ENCODE peak calls at places on chromosomes 1 and 21, in nine cellular contexts. Y is lower leg skin; O is activated CD4-positive, CD25-positive, alpha-beta regulatory T cell; M is keratinocyte; T is NCI-H460; H is K562; P is H4; S is tibial artery; F is activated CD8-positive, alpha-beta memory T cell treated with anti-CD3 and anti-CD28 coated beads for 48 hours. J is an unnamed sample.

GRCh38 chr1:82775402-82776000 is 974.8 kb downstream of the ADGRL2 start:
- DNase-seq in Y (no peak), O (no peak), M (no peak), T (peak), H (peak), P (peak), S (no peak), F (no peak), J (no peak)

GRCh38 chr1:23362218-23362713 is 7.4 kb downstream of the ZNF436 start:
- DNase-seq in Y (no peak), O (no peak), M (no peak), T (no peak), H (no peak), P (no peak), S (no peak), F (no peak), J (no peak)

GRCh38 chr21:38918629-38919346 is 113.1 kb downstream of the ETS2 start:
- DNase-seq in Y (no peak), O (no peak), M (no peak), T (no peak), H (no peak), P (no peak), S (no peak), F (no peak), J (no peak)

GRCh38 chr1:200118779-200119505 is 91.4 kb downstream of the NR5A2 start:
- DNase-seq in Y (no peak), O (no peak), M (no peak), T (no peak), H (no peak), P (no peak), S (no peak), F (no peak), J (no peak)

GRCh38 chr1:169005776-169006175 is 100.7 kb upstream of the ATP1B1 start:
- DNase-seq in Y (no peak), O (no peak), M (no peak), T (no peak), H (no peak), P (no peak), S (no peak), F (no peak), J (no peak)

GRCh38 chr21:19034041-19034440 is 630.5 kb upstream of the TMPRSS15 start:
- DNase-seq in Y (no peak), O (no peak), M (no peak), T (no peak), H (no peak), P (no peak), S (no peak), F (no peak), J (no peak)

GRCh38 chr1:186042216-186042615 is 308.0 kb downstream of the HMCN1 start:
- DNase-seq in Y (no peak), O (no peak), M (no peak), T (no peak), H (no peak), P (no peak), S (no peak), F (no peak), J (no peak)

GRCh38 chr1:229768232-229768631 is 142.2 kb downstream of the URB2 start:
- DNase-seq in Y (no peak), O (no peak), M (no peak), T (no peak), H (no peak), P (no peak), S (no peak), F (no peak), J (no peak)

GRCh38 chr1:54937469-54937868 is 43.0 kb upstream of the TMEM61 start:
- DNase-seq in Y (no peak), O (no peak), M (no peak), T (no peak), H (no peak), P (no peak), S (no peak), F (no peak), J (no peak)

GRCh38 chr1:56709269-56709880 is 64.3 kb downstream of the PRKAA2 start:
- DNase-seq in Y (no peak), O (no peak), M (no peak), T (peak), H (peak), P (peak), S (no peak), F (no peak), J (no peak)

GRCh38 chr1:17914142-17914541 is 159.0 kb downstream of the ACTL8 start:
- DNase-seq in Y (no peak), O (no peak), M (no peak), T (no peak), H (no peak), P (no peak), S (peak), F (no peak), J (no peak)

GRCh38 chr1:65066766-65067490 is 81.1 kb upstream of the AK4 start:
- DNase-seq in Y (peak), O (peak), M (no peak), T (peak), H (peak), P (peak), S (peak), F (peak), J (peak)

GRCh38 chr21:42384999-42385398 is 10.9 kb downstream of the TMPRSS3 start:
- DNase-seq in Y (no peak), O (no peak), M (no peak), T (no peak), H (no peak), P (no peak), S (no peak), F (no peak), J (no peak)

GRCh38 chr1:153699116-153699515 is 20.6 kb downstream of the NPR1 start:
- DNase-seq in Y (no peak), O (no peak), M (no peak), T (no peak), H (no peak), P (no peak), S (no peak), F (no peak), J (peak)

GRCh38 chr21:38380391-38381137 is 117.7 kb downstream of the ERG start:
- DNase-seq in Y (no peak), O (no peak), M (no peak), T (no peak), H (no peak), P (no peak), S (no peak), F (no peak), J (no peak)

GRCh38 chr1:67838180-67838912 is 5.1 kb upstream of the GNG12 start:
- DNase-seq in Y (no peak), O (no peak), M (no peak), T (no peak), H (no peak), P (peak), S (no peak), F (no peak), J (no peak)

GRCh38 chr1:94542088-94542671 is 621 bp upstream of the F3 start:
- DNase-seq in Y (peak), O (no peak), M (no peak), T (no peak), H (no peak), P (no peak), S (no peak), F (peak), J (no peak)

GRCh38 chr1:201361652-201362504 is 15.6 kb downstream of the TNNT2 start:
- DNase-seq in Y (no peak), O (no peak), M (no peak), T (peak), H (peak), P (peak), S (no peak), F (no peak), J (no peak)

GRCh38 chr1:203669739-203670138 is 43.1 kb downstream of the ATP2B4 start:
- DNase-seq in Y (no peak), O (no peak), M (no peak), T (no peak), H (no peak), P (peak), S (no peak), F (no peak), J (peak)

GRCh38 chr1:200332716-200333115 is 77.1 kb downstream of the ZNF281 start:
- DNase-seq in Y (no peak), O (no peak), M (no peak), T (no peak), H (no peak), P (no peak), S (no peak), F (no peak), J (no peak)

GRCh38 chr1:157678721-157679120 is 21.8 kb downstream of the FCRL3 start:
- DNase-seq in Y (no peak), O (no peak), M (no peak), T (no peak), H (no peak), P (no peak), S (no peak), F (no peak), J (no peak)

GRCh38 chr1:205662135-205662725 is 18.1 kb downstream of the SLC45A3 start:
- DNase-seq in Y (no peak), O (no peak), M (no peak), T (no peak), H (no peak), P (no peak), S (no peak), F (no peak), J (no peak)

GRCh38 chr21:44910229-44911065 is 10.3 kb downstream of the ITGB2 start:
- DNase-seq in Y (no peak), O (no peak), M (no peak), T (no peak), H (no peak), P (no peak), S (no peak), F (no peak), J (no peak)

GRCh38 chr1:23751050-23751814 is 8.0 kb downstream of the ELOA start:
- DNase-seq in Y (no peak), O (no peak), M (no peak), T (peak), H (peak), P (peak), S (no peak), F (no peak), J (no peak)

GRCh38 chr1:85584264-85584781 is 3.8 kb downstream of the CCN1 start:
- DNase-seq in Y (no peak), O (no peak), M (no peak), T (no peak), H (no peak), P (peak), S (no peak), F (no peak), J (peak)

GRCh38 chr1:47761974-47762373 is 235.2 kb downstream of the TRABD2B start:
- DNase-seq in Y (no peak), O (no peak), M (no peak), T (no peak), H (no peak), P (no peak), S (peak), F (no peak), J (no peak)

GRCh38 chr21:45002381-45003204 is 62.8 kb downstream of the SLX9 start:
- DNase-seq in Y (no peak), O (no peak), M (no peak), T (no peak), H (no peak), P (no peak), S (peak), F (no peak), J (no peak)

GRCh38 chr21:43645414-43645891 is 13.8 kb downstream of the HSF2BP start:
- DNase-seq in Y (peak), O (no peak), M (no peak), T (peak), H (no peak), P (peak), S (peak), F (no peak), J (no peak)

GRCh38 chr1:218703836-218704235 is 358.7 kb downstream of the TGFB2 start:
- DNase-seq in Y (no peak), O (no peak), M (no peak), T (no peak), H (no peak), P (no peak), S (no peak), F (no peak), J (no peak)

GRCh38 chr21:33339135-33339534 is 14.4 kb downstream of the IFNAR1 start:
- DNase-seq in Y (no peak), O (no peak), M (no peak), T (no peak), H (no peak), P (no peak), S (no peak), F (no peak), J (no peak)

GRCh38 chr1:52904590-52905375 is 16.8 kb downstream of the ECHDC2 start:
- DNase-seq in Y (no peak), O (peak), M (no peak), T (no peak), H (peak), P (peak), S (no peak), F (no peak), J (no peak)

J was measured in HS-5.